ENCODE peak calls at places on chromosomes 6 and 20, in ten cellular contexts. I, C, B, W, X, H, D, M, F and U are unnamed samples.

GRCh38 chr6:42010185-42010872 is 40.0 kb upstream of the TAF8 start:
- DNase-seq in I (no peak), C (peak), B (no peak), W (peak), X (no peak), H (no peak), D (no peak), M (no peak), F (no peak), U (no peak)

GRCh38 chr6:42405025-42405424 is 46.7 kb downstream of the TRERF1 start:
- DNase-seq in I (no peak), C (no peak), B (no peak), W (peak), X (no peak), H (peak), D (no peak), M (no peak), F (no peak), U (no peak)

GRCh38 chr6:5213851-5214507 is 46.8 kb downstream of the LYRM4 start:
- DNase-seq in I (no peak), C (no peak), B (no peak), W (no peak), X (no peak), H (peak), D (no peak), M (no peak), F (no peak), U (no peak)

GRCh38 chr6:68108243-68108835 is 526.7 kb upstream of the ADGRB3 start:
- DNase-seq in I (no peak), C (no peak), B (no peak), W (peak), X (no peak), H (peak), D (no peak), M (no peak), F (no peak), U (no peak)

GRCh38 chr20:58741384-58741783 is 48.8 kb downstream of the NPEPL1 start:
- DNase-seq in I (no peak), C (no peak), B (no peak), W (no peak), X (no peak), H (no peak), D (no peak), M (no peak), F (no peak), U (no peak)

GRCh38 chr20:14711681-14712080 is 374.3 kb upstream of the FLRT3 start:
- DNase-seq in I (no peak), C (no peak), B (no peak), W (no peak), X (no peak), H (no peak), D (no peak), M (no peak), F (no peak), U (no peak)

GRCh38 chr20:4657096-4657495 is 64.6 kb upstream of the PRND start:
- DNase-seq in I (no peak), C (no peak), B (no peak), W (no peak), X (no peak), H (no peak), D (no peak), M (no peak), F (no peak), U (no peak)

GRCh38 chr20:63567382-63568169 is 6.5 kb downstream of the HELZ2 start:
- DNase-seq in I (peak), C (no peak), B (no peak), W (peak), X (peak), H (peak), D (no peak), M (peak), F (no peak), U (peak)

GRCh38 chr6:147158881-147159280 is 45.3 kb upstream of the STXBP5 start:
- DNase-seq in I (no peak), C (no peak), B (no peak), W (no peak), X (no peak), H (no peak), D (no peak), M (no peak), F (no peak), U (no peak)

GRCh38 chr20:25309395-25310267 is 61.7 kb downstream of the PYGB start:
- DNase-seq in I (peak), C (peak), B (no peak), W (peak), X (no peak), H (peak), D (no peak), M (no peak), F (no peak), U (no peak)

GRCh38 chr6:72049376-72049775 is 163.0 kb downstream of the RIMS1 start:
- DNase-seq in I (no peak), C (no peak), B (no peak), W (no peak), X (no peak), H (no peak), D (no peak), M (no peak), F (no peak), U (no peak)

GRCh38 chr20:37986063-37986858 is 47.0 kb downstream of the TTI1 start:
- DNase-seq in I (no peak), C (no peak), B (no peak), W (no peak), X (no peak), H (no peak), D (no peak), M (no peak), F (no peak), U (no peak)

GRCh38 chr6:46334442-46334841 is 156.8 kb downstream of the RCAN2 start:
- DNase-seq in I (no peak), C (no peak), B (no peak), W (no peak), X (no peak), H (no peak), D (no peak), M (no peak), F (no peak), U (no peak)

GRCh38 chr6:15504581-15505350 is 158.1 kb downstream of the DTNBP1 start:
- DNase-seq in I (no peak), C (peak), B (no peak), W (peak), X (peak), H (peak), D (no peak), M (no peak), F (peak), U (peak)

GRCh38 chr6:13488015-13488895 is 855 bp upstream of the GFOD1 start:
- DNase-seq in I (peak), C (peak), B (no peak), W (peak), X (peak), H (peak), D (no peak), M (no peak), F (no peak), U (peak)

GRCh38 chr6:17724341-17724740 is 17.6 kb upstream of the NUP153 start:
- DNase-seq in I (no peak), C (no peak), B (no peak), W (no peak), X (no peak), H (no peak), D (no peak), M (no peak), F (no peak), U (no peak)

GRCh38 chr6:78593898-78594666 is 273.3 kb upstream of the IRAK1BP1 start:
- DNase-seq in I (no peak), C (no peak), B (no peak), W (peak), X (no peak), H (no peak), D (no peak), M (no peak), F (no peak), U (no peak)

GRCh38 chr6:52815167-52816092 is 11.8 kb upstream of the GSTA1 start:
- DNase-seq in I (no peak), C (peak), B (no peak), W (peak), X (peak), H (peak), D (peak), M (no peak), F (no peak), U (no peak)

GRCh38 chr20:13816757-13817156 is 31.9 kb downstream of the NDUFAF5 start:
- DNase-seq in I (no peak), C (no peak), B (no peak), W (no peak), X (no peak), H (no peak), D (no peak), M (no peak), F (no peak), U (no peak)

GRCh38 chr20:47642118-47642517 is 140.4 kb downstream of the NCOA3 start:
- DNase-seq in I (no peak), C (no peak), B (no peak), W (no peak), X (no peak), H (no peak), D (no peak), M (no peak), F (no peak), U (no peak)

GRCh38 chr6:53984581-53984980 is 126.7 kb upstream of the MLIP start:
- DNase-seq in I (no peak), C (no peak), B (no peak), W (peak), X (no peak), H (no peak), D (no peak), M (no peak), F (no peak), U (no peak)

GRCh38 chr6:15502451-15503345 is 160.1 kb downstream of the DTNBP1 start:
- DNase-seq in I (no peak), C (no peak), B (no peak), W (no peak), X (peak), H (no peak), D (no peak), M (no peak), F (no peak), U (no peak)

GRCh38 chr20:36153754-36154695 is 515 bp upstream of the EPB41L1 start:
- DNase-seq in I (peak), C (peak), B (no peak), W (peak), X (peak), H (peak), D (no peak), M (no peak), F (peak), U (peak)

GRCh38 chr20:58254890-58255289 is 26.4 kb upstream of the ANKRD60 start:
- DNase-seq in I (no peak), C (no peak), B (no peak), W (no peak), X (no peak), H (no peak), D (no peak), M (no peak), F (no peak), U (no peak)

GRCh38 chr20:38369387-38369786 is 23.1 kb downstream of the LBP start:
- DNase-seq in I (no peak), C (peak), B (no peak), W (peak), X (no peak), H (peak), D (no peak), M (no peak), F (no peak), U (no peak)

GRCh38 chr6:4008324-4009047 is 70.5 kb downstream of the FAM217A start:
- DNase-seq in I (no peak), C (peak), B (no peak), W (peak), X (no peak), H (peak), D (no peak), M (no peak), F (no peak), U (no peak)

GRCh38 chr20:40173877-40174276 is 515.2 kb downstream of the MAFB start:
- DNase-seq in I (no peak), C (no peak), B (no peak), W (peak), X (no peak), H (no peak), D (no peak), M (no peak), F (no peak), U (no peak)

GRCh38 chr6:3585320-3585935 is 128.6 kb upstream of the SLC22A23 start:
- DNase-seq in I (no peak), C (peak), B (no peak), W (peak), X (no peak), H (peak), D (no peak), M (no peak), F (no peak), U (no peak)

GRCh38 chr6:49406241-49406970 is 56.6 kb downstream of the MMUT start:
- DNase-seq in I (no peak), C (no peak), B (no peak), W (peak), X (no peak), H (no peak), D (no peak), M (no peak), F (no peak), U (no peak)

GRCh38 chr20:49853640-49854039 is 41.0 kb downstream of the SLC9A8 start:
- DNase-seq in I (no peak), C (no peak), B (no peak), W (peak), X (no peak), H (peak), D (no peak), M (no peak), F (no peak), U (no peak)

GRCh38 chr6:7000825-7001777 is 106.7 kb upstream of the RREB1 start:
- DNase-seq in I (no peak), C (no peak), B (no peak), W (no peak), X (no peak), H (no peak), D (no peak), M (no peak), F (no peak), U (no peak)

GRCh38 chr6:163651910-163652309 is 237.4 kb downstream of the QKI start:
- DNase-seq in I (no peak), C (no peak), B (no peak), W (no peak), X (no peak), H (no peak), D (no peak), M (no peak), F (no peak), U (no peak)

GRCh38 chr6:110398778-110399177 is 16.6 kb downstream of the DDO start:
- DNase-seq in I (no peak), C (no peak), B (no peak), W (peak), X (no peak), H (peak), D (no peak), M (no peak), F (no peak), U (no peak)

GRCh38 chr20:35135867-35136586 is 11.1 kb downstream of the EDEM2 start:
- DNase-seq in I (peak), C (no peak), B (no peak), W (peak), X (peak), H (no peak), D (no peak), M (no peak), F (no peak), U (no peak)